ENCODE peak calls at places on chromosome 12, in five cellular contexts. X is astrocyte of the cerebellum, F is GM12865, W is posterior cingulate gyrus, L is HFF-Myc. D is an unnamed sample.

GRCh38 chr12:117590999-117591398 is 229.6 kb upstream of the NOS1 start:
- DNase-seq in X (no peak), W (no peak), F (no peak), L (no peak), D (no peak)

GRCh38 chr12:113469224-113469652 is 2.4 kb downstream of the LHX5 start:
- DNase-seq in X (no peak), W (no peak), F (no peak), L (no peak), D (no peak)

GRCh38 chr12:12449533-12450025 is 92.7 kb downstream of the BORCS5 start:
- DNase-seq in L (no peak), X (no peak), W (no peak), F (no peak), D (no peak)

GRCh38 chr12:82942963-82943362 is 256.3 kb downstream of the TMTC2 start:
- DNase-seq in F (peak), X (no peak), L (no peak), W (no peak), D (no peak)

GRCh38 chr12:67811437-67812361 is 163.2 kb downstream of the DYRK2 start:
- DNase-seq in X (no peak), L (no peak), F (no peak), W (no peak), D (no peak)

GRCh38 chr12:27305673-27306504 is 26.7 kb upstream of the BMAL2 start:
- DNase-seq in X (peak), L (no peak), W (no peak), F (peak), D (peak)

GRCh38 chr12:106120578-106121105 is 18.1 kb downstream of the NUAK1 start:
- DNase-seq in X (no peak), F (no peak), W (no peak), L (no peak), D (no peak)

GRCh38 chr12:114306646-114307045 is 99.3 kb downstream of the TBX5 start:
- DNase-seq in F (no peak), X (no peak), L (peak), W (no peak), D (no peak)

GRCh38 chr12:20946732-20947131 is 136.2 kb downstream of the SLCO1B3 start:
- DNase-seq in F (peak), L (no peak), W (no peak), X (peak), D (peak)

GRCh38 chr12:71010143-71010479 is 89.6 kb upstream of the PTPRR start:
- DNase-seq in X (no peak), W (no peak), L (no peak), F (no peak), D (no peak)

GRCh38 chr12:92786045-92786444 is 83.3 kb downstream of the PLEKHG7 start:
- DNase-seq in F (no peak), L (no peak), X (no peak), W (no peak), D (no peak)

GRCh38 chr12:52152905-52153317 is 38.9 kb downstream of the KRT80 start:
- DNase-seq in F (no peak), L (no peak), X (no peak), W (no peak), D (no peak)

D was measured in NAMALWA.